ENCODE peak calls at places on chromosomes 12 and 14, in ten cellular contexts. One of them, this sample, is unnamed. For H3K9me3 and H3K4me1, the result is how much of the 10 kb centered on the place peaks cover.

GRCh38 chr12:51421266-51421884 is 3.3 kb upstream of the SLC4A8 start:
- DNase-seq in osteoblast: peak
- DNase-seq in esophagus squamous epithelium: no peak
- DNase-seq in heart left ventricle: peak
- DNase-seq in upper lobe of right lung: no peak
- DNase-seq in A549: peak
- DNase-seq in IMR-90: peak
- DNase-seq in H9: peak
- DNase-seq in CD4-positive, CD25-positive, alpha-beta regulatory T cell: peak
- DNase-seq in ovary: peak
- DNase-seq in this sample: no peak

GRCh38 chr14:91585856-91586255 is 75.7 kb upstream of the PPP4R3A start:
- DNase-seq in ovary: no peak
- DNase-seq in A549: no peak
- DNase-seq in H9: no peak
- DNase-seq in esophagus squamous epithelium: no peak
- DNase-seq in osteoblast: no peak
- DNase-seq in upper lobe of right lung: no peak
- DNase-seq in IMR-90: no peak
- DNase-seq in heart left ventricle: no peak
- DNase-seq in CD4-positive, CD25-positive, alpha-beta regulatory T cell: no peak
- DNase-seq in this sample: no peak

GRCh38 chr12:106032141-106032925 is 106.4 kb downstream of the NUAK1 start:
- DNase-seq in CD4-positive, CD25-positive, alpha-beta regulatory T cell: no peak
- DNase-seq in osteoblast: no peak
- DNase-seq in H9: no peak
- DNase-seq in esophagus squamous epithelium: no peak
- DNase-seq in heart left ventricle: no peak
- DNase-seq in IMR-90: peak
- DNase-seq in upper lobe of right lung: no peak
- DNase-seq in A549: peak
- DNase-seq in ovary: no peak
- DNase-seq in this sample: no peak

GRCh38 chr12:113479578-113480335 is 8.1 kb upstream of the LHX5 start:
- DNase-seq in upper lobe of right lung: peak
- DNase-seq in H9: peak
- DNase-seq in ovary: peak
- DNase-seq in IMR-90: peak
- DNase-seq in CD4-positive, CD25-positive, alpha-beta regulatory T cell: peak
- DNase-seq in esophagus squamous epithelium: no peak
- DNase-seq in osteoblast: peak
- DNase-seq in A549: no peak
- DNase-seq in heart left ventricle: peak
- DNase-seq in this sample: no peak

GRCh38 chr12:48002773-48003218 is 1.5 kb downstream of the COL2A1 start:
- DNase-seq in IMR-90: peak
- DNase-seq in esophagus squamous epithelium: no peak
- DNase-seq in A549: no peak
- DNase-seq in CD4-positive, CD25-positive, alpha-beta regulatory T cell: no peak
- DNase-seq in ovary: peak
- DNase-seq in H9: no peak
- DNase-seq in heart left ventricle: peak
- DNase-seq in osteoblast: peak
- DNase-seq in upper lobe of right lung: no peak
- DNase-seq in this sample: no peak

GRCh38 chr14:69572634-69573135 is 2.0 kb downstream of the CCDC177 start:
- DNase-seq in upper lobe of right lung: peak
- DNase-seq in A549: peak
- DNase-seq in heart left ventricle: no peak
- DNase-seq in ovary: no peak
- DNase-seq in H9: no peak
- DNase-seq in esophagus squamous epithelium: no peak
- DNase-seq in CD4-positive, CD25-positive, alpha-beta regulatory T cell: no peak
- DNase-seq in osteoblast: peak
- DNase-seq in IMR-90: no peak
- DNase-seq in this sample: no peak

GRCh38 chr14:65835501-65835900 is 423.0 kb downstream of the FUT8 start:
- DNase-seq in esophagus squamous epithelium: no peak
- DNase-seq in osteoblast: no peak
- DNase-seq in ovary: no peak
- DNase-seq in A549: no peak
- DNase-seq in upper lobe of right lung: no peak
- DNase-seq in heart left ventricle: no peak
- DNase-seq in IMR-90: no peak
- DNase-seq in CD4-positive, CD25-positive, alpha-beta regulatory T cell: no peak
- DNase-seq in H9: no peak
- DNase-seq in this sample: no peak

GRCh38 chr14:68676511-68676943 is 116.3 kb downstream of the ZFP36L1 start:
- DNase-seq in osteoblast: no peak
- DNase-seq in IMR-90: no peak
- DNase-seq in CD4-positive, CD25-positive, alpha-beta regulatory T cell: no peak
- DNase-seq in A549: no peak
- DNase-seq in H9: no peak
- DNase-seq in heart left ventricle: no peak
- DNase-seq in upper lobe of right lung: peak
- DNase-seq in ovary: no peak
- DNase-seq in esophagus squamous epithelium: no peak
- DNase-seq in this sample: no peak

GRCh38 chr12:107404981-107405380 is 280.6 kb upstream of the PWP1 start:
- DNase-seq in CD4-positive, CD25-positive, alpha-beta regulatory T cell: peak
- DNase-seq in heart left ventricle: no peak
- DNase-seq in H9: peak
- DNase-seq in upper lobe of right lung: no peak
- DNase-seq in esophagus squamous epithelium: no peak
- DNase-seq in IMR-90: peak
- DNase-seq in osteoblast: no peak
- DNase-seq in ovary: no peak
- DNase-seq in A549: peak
- DNase-seq in this sample: no peak

GRCh38 chr14:76917759-76918175 is 91.6 kb downstream of the LRRC74A start:
- DNase-seq in esophagus squamous epithelium: no peak
- DNase-seq in osteoblast: peak
- DNase-seq in H9: no peak
- DNase-seq in A549: no peak
- DNase-seq in ovary: no peak
- DNase-seq in CD4-positive, CD25-positive, alpha-beta regulatory T cell: no peak
- DNase-seq in IMR-90: no peak
- DNase-seq in heart left ventricle: peak
- DNase-seq in upper lobe of right lung: peak
- DNase-seq in this sample: peak

DNA sequence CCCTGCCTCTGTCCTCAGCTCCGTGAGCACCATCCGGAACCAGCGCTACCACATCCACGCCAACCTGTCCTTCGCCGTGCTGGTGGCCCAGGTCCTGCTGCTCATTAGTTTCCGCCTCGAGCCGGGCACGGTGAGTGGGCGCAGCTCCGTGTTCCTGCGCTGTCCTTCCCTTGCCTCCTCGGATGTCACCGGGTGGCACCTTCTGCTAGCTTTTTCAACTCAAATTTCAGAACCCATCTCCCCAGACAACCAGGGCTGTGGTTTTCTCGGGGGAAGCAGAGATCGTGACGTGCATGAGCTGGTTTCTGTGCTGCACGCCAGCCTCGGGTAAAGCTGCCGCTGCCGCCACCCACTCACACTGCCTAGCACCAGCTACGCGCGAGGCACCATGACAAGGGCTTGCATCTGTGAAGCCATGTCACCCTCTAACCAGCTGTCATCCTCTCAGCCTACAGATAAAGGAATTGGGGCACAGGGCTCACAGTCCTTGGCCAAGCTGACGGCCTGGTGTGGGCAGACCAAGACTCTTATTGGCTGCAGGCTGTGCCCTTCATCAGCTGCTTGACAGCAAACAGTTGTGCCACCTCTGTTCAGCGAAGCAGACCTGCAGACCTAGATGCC is 152.1 kb downstream of the ADGRD1 start:
- DNase-seq in CD4-positive, CD25-positive, alpha-beta regulatory T cell: peak
- DNase-seq in esophagus squamous epithelium: no peak
- DNase-seq in IMR-90: no peak
- DNase-seq in osteoblast: peak
- DNase-seq in upper lobe of right lung: peak
- DNase-seq in H9: peak
- DNase-seq in ovary: no peak
- DNase-seq in A549: no peak
- DNase-seq in heart left ventricle: no peak
- DNase-seq in this sample: no peak
- H3K9me3 ChIP-seq in CD4-positive, CD25-positive, alpha-beta regulatory T cell: under half
- H3K9me3 ChIP-seq in esophagus squamous epithelium: under half
- H3K9me3 ChIP-seq in IMR-90: under half
- H3K9me3 ChIP-seq in osteoblast: under half
- H3K9me3 ChIP-seq in upper lobe of right lung: under half
- H3K9me3 ChIP-seq in H9: under half
- H3K9me3 ChIP-seq in ovary: under half
- H3K9me3 ChIP-seq in A549: under half
- H3K9me3 ChIP-seq in heart left ventricle: under half
- H3K9me3 ChIP-seq in this sample: under half

DNA sequence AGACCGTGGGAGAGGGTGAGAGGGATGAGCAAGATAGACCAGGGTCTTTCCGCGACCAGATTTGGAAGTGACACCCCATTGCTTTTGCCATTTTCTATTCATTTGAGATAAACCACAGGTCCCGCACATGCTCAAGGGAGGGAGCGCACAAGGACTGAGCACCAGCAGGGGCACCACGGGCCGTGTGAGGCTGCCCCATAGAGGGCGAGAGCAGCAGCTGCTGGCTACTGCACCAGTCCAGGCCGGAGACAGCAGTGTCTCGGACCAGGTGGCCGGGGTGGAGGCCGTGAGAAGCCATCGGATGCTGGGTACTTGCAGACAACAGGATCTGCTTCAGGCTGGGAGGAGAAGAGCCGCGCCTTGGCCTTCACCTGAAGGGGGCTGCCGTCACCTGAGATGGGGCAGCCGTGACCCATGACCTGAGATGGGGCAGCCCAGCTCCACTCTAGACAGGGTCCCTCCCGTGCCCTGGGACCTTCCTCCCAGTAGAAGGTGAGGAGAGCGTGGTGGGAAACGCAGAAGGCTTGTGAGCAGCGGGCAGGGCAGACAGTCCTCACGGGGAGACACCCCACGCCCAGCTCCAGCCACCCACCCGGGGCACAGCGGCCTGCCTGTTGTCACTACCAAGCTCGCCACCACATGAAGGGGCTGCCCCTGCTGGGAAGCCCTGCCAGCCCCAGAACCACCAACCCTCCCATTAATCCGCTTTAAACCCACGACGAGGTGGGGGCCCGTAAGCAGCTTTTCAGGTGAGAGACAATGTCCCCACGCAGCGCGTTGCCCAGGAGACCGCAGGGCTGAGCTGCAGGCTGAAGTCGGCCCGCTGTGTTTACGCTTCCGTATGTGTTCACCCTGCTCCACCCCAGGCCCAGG is 61.7 kb upstream of the FBRSL1 start:
- DNase-seq in H9: no peak
- DNase-seq in heart left ventricle: no peak
- DNase-seq in upper lobe of right lung: no peak
- DNase-seq in ovary: no peak
- DNase-seq in esophagus squamous epithelium: no peak
- DNase-seq in IMR-90: no peak
- DNase-seq in osteoblast: no peak
- DNase-seq in CD4-positive, CD25-positive, alpha-beta regulatory T cell: no peak
- DNase-seq in A549: peak
- DNase-seq in this sample: no peak
- H3K4me1 ChIP-seq in H9: under half
- H3K4me1 ChIP-seq in heart left ventricle: under half
- H3K4me1 ChIP-seq in upper lobe of right lung: under half
- H3K4me1 ChIP-seq in ovary: under half
- H3K4me1 ChIP-seq in esophagus squamous epithelium: under half
- H3K4me1 ChIP-seq in IMR-90: under half
- H3K4me1 ChIP-seq in osteoblast: under half
- H3K4me1 ChIP-seq in CD4-positive, CD25-positive, alpha-beta regulatory T cell: under half
- H3K4me1 ChIP-seq in A549: under half
- H3K4me1 ChIP-seq in this sample: under half

GRCh38 chr12:124475295-124476010 is 92.0 kb downstream of the NCOR2 start:
- DNase-seq in A549: no peak
- DNase-seq in H9: no peak
- DNase-seq in esophagus squamous epithelium: no peak
- DNase-seq in osteoblast: no peak
- DNase-seq in ovary: no peak
- DNase-seq in CD4-positive, CD25-positive, alpha-beta regulatory T cell: no peak
- DNase-seq in IMR-90: no peak
- DNase-seq in heart left ventricle: no peak
- DNase-seq in upper lobe of right lung: no peak
- DNase-seq in this sample: no peak
- H3K9me3 ChIP-seq in A549: under half
- H3K9me3 ChIP-seq in H9: under half
- H3K9me3 ChIP-seq in esophagus squamous epithelium: under half
- H3K9me3 ChIP-seq in osteoblast: under half
- H3K9me3 ChIP-seq in ovary: under half
- H3K9me3 ChIP-seq in CD4-positive, CD25-positive, alpha-beta regulatory T cell: under half
- H3K9me3 ChIP-seq in IMR-90: under half
- H3K9me3 ChIP-seq in heart left ventricle: under half
- H3K9me3 ChIP-seq in upper lobe of right lung: under half
- H3K9me3 ChIP-seq in this sample: under half

GRCh38 chr12:20520572-20520971 is 152.2 kb downstream of the PDE3A start:
- DNase-seq in esophagus squamous epithelium: no peak
- DNase-seq in heart left ventricle: no peak
- DNase-seq in H9: no peak
- DNase-seq in A549: no peak
- DNase-seq in CD4-positive, CD25-positive, alpha-beta regulatory T cell: no peak
- DNase-seq in osteoblast: no peak
- DNase-seq in ovary: no peak
- DNase-seq in upper lobe of right lung: no peak
- DNase-seq in IMR-90: no peak
- DNase-seq in this sample: no peak

GRCh38 chr12:20508962-20509361 is 140.6 kb downstream of the PDE3A start:
- DNase-seq in ovary: no peak
- DNase-seq in esophagus squamous epithelium: no peak
- DNase-seq in H9: no peak
- DNase-seq in IMR-90: no peak
- DNase-seq in A549: no peak
- DNase-seq in heart left ventricle: no peak
- DNase-seq in osteoblast: no peak
- DNase-seq in upper lobe of right lung: no peak
- DNase-seq in CD4-positive, CD25-positive, alpha-beta regulatory T cell: no peak
- DNase-seq in this sample: no peak

GRCh38 chr12:20513189-20513588 is 144.9 kb downstream of the PDE3A start:
- DNase-seq in ovary: no peak
- DNase-seq in IMR-90: no peak
- DNase-seq in heart left ventricle: no peak
- DNase-seq in esophagus squamous epithelium: no peak
- DNase-seq in H9: no peak
- DNase-seq in CD4-positive, CD25-positive, alpha-beta regulatory T cell: no peak
- DNase-seq in upper lobe of right lung: no peak
- DNase-seq in osteoblast: no peak
- DNase-seq in A549: no peak
- DNase-seq in this sample: no peak

GRCh38 chr12:20510811-20511210 is 142.5 kb downstream of the PDE3A start:
- DNase-seq in upper lobe of right lung: no peak
- DNase-seq in esophagus squamous epithelium: no peak
- DNase-seq in H9: no peak
- DNase-seq in ovary: no peak
- DNase-seq in heart left ventricle: no peak
- DNase-seq in osteoblast: no peak
- DNase-seq in CD4-positive, CD25-positive, alpha-beta regulatory T cell: no peak
- DNase-seq in A549: no peak
- DNase-seq in IMR-90: no peak
- DNase-seq in this sample: no peak

DNA sequence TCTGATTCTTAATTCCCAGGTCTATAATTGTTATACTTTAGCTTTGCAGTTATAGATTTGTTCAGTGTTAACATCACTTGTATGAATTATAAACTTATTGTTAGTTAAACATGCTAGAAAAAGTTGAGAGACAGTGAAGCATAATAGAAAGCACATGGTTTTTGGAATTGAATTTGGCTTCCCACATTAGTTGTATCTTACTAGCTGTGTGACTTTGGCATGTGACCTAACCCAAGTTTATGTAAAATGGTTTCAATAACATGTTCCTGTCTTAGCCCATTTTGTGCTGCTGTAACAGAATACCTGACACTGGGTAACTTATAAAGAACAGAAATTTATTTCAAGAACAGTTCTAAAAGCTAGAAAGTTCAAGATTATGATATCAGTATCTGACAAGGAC is 146.3 kb downstream of the PDE3A start:
- DNase-seq in osteoblast: no peak
- DNase-seq in A549: no peak
- DNase-seq in ovary: no peak
- DNase-seq in upper lobe of right lung: no peak
- DNase-seq in CD4-positive, CD25-positive, alpha-beta regulatory T cell: no peak
- DNase-seq in esophagus squamous epithelium: no peak
- DNase-seq in IMR-90: no peak
- DNase-seq in H9: no peak
- DNase-seq in heart left ventricle: no peak
- DNase-seq in this sample: no peak
- H3K4me1 ChIP-seq in osteoblast: under half
- H3K4me1 ChIP-seq in A549: under half
- H3K4me1 ChIP-seq in ovary: under half
- H3K4me1 ChIP-seq in upper lobe of right lung: under half
- H3K4me1 ChIP-seq in CD4-positive, CD25-positive, alpha-beta regulatory T cell: under half
- H3K4me1 ChIP-seq in esophagus squamous epithelium: under half
- H3K4me1 ChIP-seq in IMR-90: under half
- H3K4me1 ChIP-seq in H9: under half
- H3K4me1 ChIP-seq in heart left ventricle: under half
- H3K4me1 ChIP-seq in this sample: under half